ENCODE peak calls at places on chromosomes 7 and 10, in nine cellular contexts. V is brain microvascular endothelial cell; N is HL-60; B is CD4-positive, CD25-positive, alpha-beta regulatory T cell; M is HFF-Myc; H is tibial nerve; G is left ventricle myocardium inferior; O is psoas muscle; C is endodermal cell. Q is an unnamed sample.

GRCh38 chr7:21767300-21767900 is 178.3 kb downstream of the CDCA7L start:
- DNase-seq in V (peak; percentile 70), N (peak; percentile 31), B (no peak), M (peak; percentile 38), H (no peak), G (no peak), O (no peak), C (peak; percentile 88), Q (no peak)

GRCh38 chr10:80177781-80178636 is 27.3 kb downstream of the ANXA11 start:
- DNase-seq in V (no peak), N (no peak), B (no peak), M (no peak), H (no peak), G (no peak), O (no peak), C (no peak), Q (no peak)

GRCh38 chr7:157845203-157845810 is 508.5 kb downstream of the DNAJB6 start:
- DNase-seq in V (peak; percentile 4), N (no peak), B (no peak), M (no peak), H (no peak), G (no peak), O (peak; percentile 38), C (no peak), Q (no peak)

GRCh38 chr7:3404490-3404889 is 103.4 kb downstream of the SDK1 start:
- DNase-seq in V (peak; percentile 57), N (no peak), B (no peak), M (no peak), H (no peak), G (no peak), O (no peak), C (no peak), Q (no peak)

GRCh38 chr7:42833411-42833810 is 78.5 kb downstream of the C7orf25 start:
- DNase-seq in V (no peak), N (no peak), B (no peak), M (no peak), H (no peak), G (no peak), O (no peak), C (no peak), Q (no peak)

GRCh38 chr10:35341521-35341920 is 5.2 kb downstream of the CCNY start:
- DNase-seq in V (no peak), N (no peak), B (peak; percentile 50), M (no peak), H (no peak), G (no peak), O (no peak), C (no peak), Q (no peak)

GRCh38 chr7:101947899-101948298 is 130.5 kb downstream of the CUX1 start:
- DNase-seq in V (peak; percentile 33), N (no peak), B (no peak), M (no peak), H (no peak), G (peak; percentile 82), O (peak; percentile 83), C (no peak), Q (peak; percentile 78)

GRCh38 chr10:53276797-53277196 is 504.2 kb upstream of the MBL2 start:
- DNase-seq in V (no peak), N (no peak), B (no peak), M (no peak), H (no peak), G (no peak), O (no peak), C (no peak), Q (no peak)

GRCh38 chr10:60992661-60993060 is 48.7 kb upstream of the RHOBTB1 start:
- DNase-seq in V (no peak), N (no peak), B (no peak), M (no peak), H (no peak), G (no peak), O (no peak), C (no peak), Q (no peak)

GRCh38 chr10:127849896-127850295 is 42.8 kb downstream of the CLRN3 start:
- DNase-seq in V (no peak), N (no peak), B (no peak), M (no peak), H (no peak), G (no peak), O (no peak), C (peak; percentile 49), Q (no peak)

GRCh38 chr10:10891437-10891836 is 126.2 kb upstream of the CELF2 start:
- DNase-seq in V (peak; percentile 65), N (no peak), B (no peak), M (peak; percentile 32), H (no peak), G (no peak), O (peak; percentile 72), C (no peak), Q (no peak)

GRCh38 chr7:99355098-99355497 is 19.4 kb upstream of the ARPC1B start:
- DNase-seq in V (no peak), N (no peak), B (no peak), M (no peak), H (no peak), G (no peak), O (no peak), C (no peak), Q (no peak)

GRCh38 chr10:31770307-31770902 is 158.2 kb downstream of the ARHGAP12 start:
- DNase-seq in V (no peak), N (peak; percentile 41), B (peak; percentile 63), M (no peak), H (no peak), G (no peak), O (no peak), C (peak; percentile 76), Q (no peak)

DNA sequence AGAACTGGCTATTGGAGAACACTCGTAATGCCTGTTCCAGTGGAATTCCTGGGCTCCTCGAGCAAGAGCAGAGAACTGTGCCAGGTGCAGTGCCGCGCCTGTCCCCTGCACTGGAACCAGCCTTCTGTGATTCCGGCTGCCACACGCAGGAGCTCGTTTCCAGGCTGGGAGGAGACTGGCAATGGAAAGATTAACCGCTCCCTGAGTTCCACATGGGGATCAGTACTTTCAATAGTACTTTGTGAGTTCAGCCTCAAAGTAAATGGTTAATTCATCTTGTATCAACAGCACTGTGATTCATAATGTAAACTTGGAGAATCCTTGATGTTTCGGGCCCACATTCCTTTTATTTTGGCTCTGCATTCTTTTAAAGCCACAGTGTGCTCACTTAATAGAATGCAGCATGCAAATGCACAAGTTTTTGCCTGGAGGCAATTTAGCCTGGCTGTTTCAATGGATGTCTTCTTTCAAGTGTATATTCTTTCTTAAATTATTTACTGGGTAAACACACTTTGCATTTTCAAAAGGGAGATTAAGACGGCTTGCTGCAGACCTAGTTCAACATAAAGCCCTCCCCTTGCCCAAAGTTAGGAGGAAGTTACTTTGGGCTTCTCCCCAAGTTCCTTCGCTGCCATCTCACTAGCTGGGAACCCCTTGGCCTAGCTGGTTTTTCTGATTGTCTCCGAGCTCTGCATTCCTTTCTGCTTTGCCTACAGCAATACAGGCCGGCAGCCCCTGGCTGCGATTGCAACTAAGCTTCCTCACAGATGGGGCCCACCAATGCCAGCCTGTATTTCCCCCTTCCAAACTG is 138.1 kb upstream of the TCF7L2 start:
- DNase-seq in V (peak; percentile 89), N (no peak), B (no peak), M (peak; percentile 94), H (no peak), G (no peak), O (no peak), C (peak; percentile 77), Q (peak; percentile 31)
- H3K4me3 ChIP-seq in V (peak overlapping the region; percentile 43), N (no peak overlapping the region), B (no peak overlapping the region), M (no peak overlapping the region), H (no peak overlapping the region), G (no peak overlapping the region), O (no peak overlapping the region), C (no peak overlapping the region), Q (no peak overlapping the region)

DNA sequence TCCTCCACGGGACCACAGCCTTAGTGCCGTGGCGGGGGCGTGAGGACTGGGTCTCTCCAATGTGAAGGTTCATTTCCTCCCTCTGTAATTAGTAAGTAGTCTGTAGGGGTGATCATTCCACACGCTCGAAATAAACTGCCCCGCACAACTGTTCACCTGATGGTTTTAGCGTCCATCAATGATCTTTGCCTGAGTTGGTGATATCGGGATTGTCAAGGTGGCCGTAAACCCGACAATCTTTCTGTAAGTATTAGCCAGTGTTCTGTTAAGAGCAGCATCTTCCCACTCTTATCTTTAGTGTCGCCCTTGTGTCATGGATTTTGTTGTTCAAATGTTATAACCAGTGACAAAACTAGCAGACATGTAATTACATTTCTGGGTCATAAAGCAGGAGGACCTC is 17.7 kb downstream of the AGAP3 start:
- DNase-seq in V (no peak), N (no peak), B (no peak), M (no peak), H (no peak), G (no peak), O (no peak), C (no peak), Q (no peak)
- H3K4me3 ChIP-seq in V (no peak overlapping the region), N (no peak overlapping the region), B (no peak overlapping the region), M (no peak overlapping the region), H (no peak overlapping the region), G (no peak overlapping the region), O (no peak overlapping the region), C (no peak overlapping the region), Q (no peak overlapping the region)

DNA sequence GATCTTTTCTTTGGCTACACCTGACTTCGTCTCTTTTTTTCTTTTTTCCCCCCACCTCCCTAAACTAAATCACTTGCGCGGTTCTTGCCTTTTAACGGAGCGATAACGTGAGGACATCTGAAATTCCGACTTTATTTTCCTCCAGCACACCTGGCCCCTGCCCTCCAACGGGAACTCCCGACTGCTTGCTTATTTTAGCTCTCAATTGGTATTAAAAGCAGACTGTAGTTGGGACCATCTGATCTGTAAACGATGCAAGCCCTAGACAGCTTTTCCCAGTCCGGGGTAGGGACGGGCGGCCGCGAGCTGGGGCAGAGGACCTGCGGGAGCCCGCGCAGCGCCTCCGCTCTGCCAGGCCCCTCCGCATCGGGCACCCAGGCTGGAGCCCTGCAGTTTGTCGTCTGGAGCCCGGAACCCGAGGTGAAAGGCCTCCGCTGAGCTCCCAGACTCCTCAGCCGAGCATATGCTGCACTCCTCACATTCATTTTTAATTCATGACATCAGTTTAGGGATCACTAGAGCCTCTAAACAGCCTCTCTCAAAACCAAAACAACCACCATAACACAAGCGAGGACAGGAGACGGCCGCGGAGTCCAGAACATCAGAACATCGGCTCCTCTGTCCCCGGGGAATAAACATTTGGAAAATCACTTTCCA is 10.0 kb upstream of the EMX2 start:
- DNase-seq in V (no peak), N (no peak), B (no peak), M (no peak), H (no peak), G (no peak), O (no peak), C (peak; percentile 64), Q (no peak)
- H3K4me3 ChIP-seq in V (no peak overlapping the region), N (no peak overlapping the region), B (no peak overlapping the region), M (no peak overlapping the region), H (no peak overlapping the region), G (no peak overlapping the region), O (peak overlapping the region; percentile 16), C (no peak overlapping the region), Q (peak overlapping the region; percentile 38)

GRCh38 chr7:77684030-77684429 is 12.2 kb upstream of the RSBN1L start:
- DNase-seq in V (peak; percentile 97), N (no peak), B (no peak), M (no peak), H (peak; percentile 78), G (peak; percentile 49), O (peak; percentile 66), C (peak; percentile 87), Q (peak; percentile 38)
- H3K4me3 ChIP-seq in V (no peak overlapping the region), N (no peak overlapping the region), B (no peak overlapping the region), M (no peak overlapping the region), H (no peak overlapping the region), G (no peak overlapping the region), O (no peak overlapping the region), C (no peak overlapping the region), Q (no peak overlapping the region)

Q was measured in ovary.